ENCODE peak calls at places on chromosomes 16 and 17, in nine cellular contexts. One of them, this sample, is unnamed.

GRCh38 chr16:69035375-69035774 is 70.1 kb upstream of the HAS3 start:
- DNase-seq in ascending aorta: no peak
- DNase-seq in B cell: no peak
- DNase-seq in HuH-7: no peak
- DNase-seq in aorta: no peak
- DNase-seq in IMR-90: no peak
- DNase-seq in brain microvascular endothelial cell: no peak
- DNase-seq in GM04504: no peak
- DNase-seq in spleen: no peak
- DNase-seq in this sample: no peak

GRCh38 chr17:55440391-55440790 is 18.8 kb upstream of the MMD start:
- DNase-seq in ascending aorta: no peak
- DNase-seq in B cell: no peak
- DNase-seq in HuH-7: no peak
- DNase-seq in aorta: no peak
- DNase-seq in IMR-90: no peak
- DNase-seq in brain microvascular endothelial cell: no peak
- DNase-seq in GM04504: no peak
- DNase-seq in spleen: no peak
- DNase-seq in this sample: no peak

GRCh38 chr16:180101-180920 is at the start of gene HBQ1:
- DNase-seq in ascending aorta: no peak
- DNase-seq in B cell: peak
- DNase-seq in HuH-7: peak
- DNase-seq in aorta: no peak
- DNase-seq in IMR-90: no peak
- DNase-seq in brain microvascular endothelial cell: no peak
- DNase-seq in GM04504: no peak
- DNase-seq in spleen: no peak
- DNase-seq in this sample: no peak

GRCh38 chr17:77449908-77450741 is 309.4 kb downstream of the SEC14L1 start:
- DNase-seq in ascending aorta: no peak
- DNase-seq in B cell: no peak
- DNase-seq in HuH-7: peak
- DNase-seq in aorta: no peak
- DNase-seq in IMR-90: peak
- DNase-seq in brain microvascular endothelial cell: peak
- DNase-seq in GM04504: no peak
- DNase-seq in spleen: peak
- DNase-seq in this sample: peak

GRCh38 chr16:15587152-15587825 is 55.7 kb downstream of the MARF1 start:
- DNase-seq in ascending aorta: no peak
- DNase-seq in B cell: no peak
- DNase-seq in HuH-7: no peak
- DNase-seq in aorta: no peak
- DNase-seq in IMR-90: no peak
- DNase-seq in brain microvascular endothelial cell: no peak
- DNase-seq in GM04504: no peak
- DNase-seq in spleen: no peak
- DNase-seq in this sample: no peak

GRCh38 chr16:27801259-27801945 is 251.5 kb downstream of the KATNIP start:
- DNase-seq in ascending aorta: no peak
- DNase-seq in B cell: no peak
- DNase-seq in HuH-7: no peak
- DNase-seq in aorta: no peak
- DNase-seq in IMR-90: no peak
- DNase-seq in brain microvascular endothelial cell: no peak
- DNase-seq in GM04504: no peak
- DNase-seq in spleen: no peak
- DNase-seq in this sample: no peak

GRCh38 chr17:14581181-14581830 is 280.4 kb downstream of the HS3ST3B1 start:
- DNase-seq in ascending aorta: no peak
- DNase-seq in B cell: no peak
- DNase-seq in HuH-7: no peak
- DNase-seq in aorta: no peak
- DNase-seq in IMR-90: no peak
- DNase-seq in brain microvascular endothelial cell: no peak
- DNase-seq in GM04504: no peak
- DNase-seq in spleen: no peak
- DNase-seq in this sample: no peak

GRCh38 chr16:595094-595528 is 5.2 kb downstream of the RAB40C start:
- DNase-seq in ascending aorta: no peak
- DNase-seq in B cell: no peak
- DNase-seq in HuH-7: no peak
- DNase-seq in aorta: no peak
- DNase-seq in IMR-90: no peak
- DNase-seq in brain microvascular endothelial cell: no peak
- DNase-seq in GM04504: no peak
- DNase-seq in spleen: no peak
- DNase-seq in this sample: no peak

GRCh38 chr17:51682115-51682514 is 421.8 kb downstream of the UTP18 start:
- DNase-seq in ascending aorta: no peak
- DNase-seq in B cell: no peak
- DNase-seq in HuH-7: no peak
- DNase-seq in aorta: no peak
- DNase-seq in IMR-90: no peak
- DNase-seq in brain microvascular endothelial cell: no peak
- DNase-seq in GM04504: no peak
- DNase-seq in spleen: no peak
- DNase-seq in this sample: no peak

GRCh38 chr16:20675488-20676267 is 21.8 kb downstream of the ACSM1 start:
- DNase-seq in ascending aorta: no peak
- DNase-seq in B cell: peak
- DNase-seq in HuH-7: no peak
- DNase-seq in aorta: no peak
- DNase-seq in IMR-90: no peak
- DNase-seq in brain microvascular endothelial cell: no peak
- DNase-seq in GM04504: no peak
- DNase-seq in spleen: peak
- DNase-seq in this sample: no peak

GRCh38 chr17:78256705-78257559 is 25.5 kb downstream of the TMEM235 start:
- DNase-seq in ascending aorta: no peak
- DNase-seq in B cell: no peak
- DNase-seq in HuH-7: no peak
- DNase-seq in aorta: no peak
- DNase-seq in IMR-90: no peak
- DNase-seq in brain microvascular endothelial cell: no peak
- DNase-seq in GM04504: no peak
- DNase-seq in spleen: peak
- DNase-seq in this sample: no peak

GRCh38 chr17:34434065-34434464 is 71.0 kb upstream of the CCL1 start:
- DNase-seq in ascending aorta: no peak
- DNase-seq in B cell: no peak
- DNase-seq in HuH-7: no peak
- DNase-seq in aorta: no peak
- DNase-seq in IMR-90: no peak
- DNase-seq in brain microvascular endothelial cell: no peak
- DNase-seq in GM04504: no peak
- DNase-seq in spleen: no peak
- DNase-seq in this sample: peak

GRCh38 chr16:17374668-17375255 is 96.0 kb downstream of the XYLT1 start:
- DNase-seq in ascending aorta: no peak
- DNase-seq in B cell: no peak
- DNase-seq in HuH-7: no peak
- DNase-seq in aorta: no peak
- DNase-seq in IMR-90: no peak
- DNase-seq in brain microvascular endothelial cell: no peak
- DNase-seq in GM04504: no peak
- DNase-seq in spleen: no peak
- DNase-seq in this sample: no peak

GRCh38 chr17:70278846-70279465 is 109.6 kb downstream of the KCNJ2 start:
- DNase-seq in ascending aorta: no peak
- DNase-seq in B cell: no peak
- DNase-seq in HuH-7: no peak
- DNase-seq in aorta: no peak
- DNase-seq in IMR-90: peak
- DNase-seq in brain microvascular endothelial cell: no peak
- DNase-seq in GM04504: no peak
- DNase-seq in spleen: no peak
- DNase-seq in this sample: no peak

GRCh38 chr17:14374268-14374667 is 73.4 kb downstream of the HS3ST3B1 start:
- DNase-seq in ascending aorta: no peak
- DNase-seq in B cell: no peak
- DNase-seq in HuH-7: no peak
- DNase-seq in aorta: no peak
- DNase-seq in IMR-90: no peak
- DNase-seq in brain microvascular endothelial cell: no peak
- DNase-seq in GM04504: no peak
- DNase-seq in spleen: no peak
- DNase-seq in this sample: no peak

GRCh38 chr17:7655541-7655840 is 4.8 kb downstream of the ATP1B2 start:
- DNase-seq in ascending aorta: no peak
- DNase-seq in B cell: peak
- DNase-seq in HuH-7: no peak
- DNase-seq in aorta: no peak
- DNase-seq in IMR-90: no peak
- DNase-seq in brain microvascular endothelial cell: no peak
- DNase-seq in GM04504: no peak
- DNase-seq in spleen: no peak
- DNase-seq in this sample: no peak

GRCh38 chr17:44543213-44543904 is 13.9 kb upstream of the FZD2 start:
- DNase-seq in ascending aorta: no peak
- DNase-seq in B cell: no peak
- DNase-seq in HuH-7: no peak
- DNase-seq in aorta: no peak
- DNase-seq in IMR-90: peak
- DNase-seq in brain microvascular endothelial cell: peak
- DNase-seq in GM04504: peak
- DNase-seq in spleen: no peak
- DNase-seq in this sample: no peak

GRCh38 chr17:19579867-19580565 is 46.4 kb downstream of the SLC47A1 start:
- DNase-seq in ascending aorta: no peak
- DNase-seq in B cell: peak
- DNase-seq in HuH-7: no peak
- DNase-seq in aorta: no peak
- DNase-seq in IMR-90: no peak
- DNase-seq in brain microvascular endothelial cell: no peak
- DNase-seq in GM04504: no peak
- DNase-seq in spleen: peak
- DNase-seq in this sample: no peak

GRCh38 chr17:76547642-76548202 is 7.9 kb downstream of the PRCD start:
- DNase-seq in ascending aorta: no peak
- DNase-seq in B cell: no peak
- DNase-seq in HuH-7: no peak
- DNase-seq in aorta: no peak
- DNase-seq in IMR-90: no peak
- DNase-seq in brain microvascular endothelial cell: no peak
- DNase-seq in GM04504: no peak
- DNase-seq in spleen: no peak
- DNase-seq in this sample: no peak

GRCh38 chr17:30290077-30290476 is 1.7 kb downstream of the BLMH start:
- DNase-seq in ascending aorta: no peak
- DNase-seq in B cell: no peak
- DNase-seq in HuH-7: no peak
- DNase-seq in aorta: no peak
- DNase-seq in IMR-90: no peak
- DNase-seq in brain microvascular endothelial cell: no peak
- DNase-seq in GM04504: no peak
- DNase-seq in spleen: no peak
- DNase-seq in this sample: no peak

GRCh38 chr16:29745853-29746345 is at the start of gene C16orf54:
- DNase-seq in ascending aorta: peak
- DNase-seq in B cell: peak
- DNase-seq in HuH-7: no peak
- DNase-seq in aorta: peak
- DNase-seq in IMR-90: no peak
- DNase-seq in brain microvascular endothelial cell: no peak
- DNase-seq in GM04504: no peak
- DNase-seq in spleen: peak
- DNase-seq in this sample: no peak

GRCh38 chr16:22373662-22374310 is 633 bp downstream of the CDR2 start:
- DNase-seq in ascending aorta: no peak
- DNase-seq in B cell: peak
- DNase-seq in HuH-7: no peak
- DNase-seq in aorta: peak
- DNase-seq in IMR-90: no peak
- DNase-seq in brain microvascular endothelial cell: no peak
- DNase-seq in GM04504: no peak
- DNase-seq in spleen: peak
- DNase-seq in this sample: peak

GRCh38 chr17:22270381-22270780 is 578.1 kb downstream of the KCNJ18 start:
- DNase-seq in ascending aorta: no peak
- DNase-seq in B cell: no peak
- DNase-seq in HuH-7: no peak
- DNase-seq in aorta: no peak
- DNase-seq in IMR-90: no peak
- DNase-seq in brain microvascular endothelial cell: no peak
- DNase-seq in GM04504: no peak
- DNase-seq in spleen: peak
- DNase-seq in this sample: no peak

GRCh38 chr17:70144260-70144846 is 25.0 kb upstream of the KCNJ2 start:
- DNase-seq in ascending aorta: no peak
- DNase-seq in B cell: peak
- DNase-seq in HuH-7: no peak
- DNase-seq in aorta: no peak
- DNase-seq in IMR-90: peak
- DNase-seq in brain microvascular endothelial cell: no peak
- DNase-seq in GM04504: no peak
- DNase-seq in spleen: no peak
- DNase-seq in this sample: peak

GRCh38 chr17:68821860-68822693 is 133.1 kb downstream of the ABCA8 start:
- DNase-seq in ascending aorta: no peak
- DNase-seq in B cell: no peak
- DNase-seq in HuH-7: peak
- DNase-seq in aorta: no peak
- DNase-seq in IMR-90: peak
- DNase-seq in brain microvascular endothelial cell: peak
- DNase-seq in GM04504: peak
- DNase-seq in spleen: no peak
- DNase-seq in this sample: no peak

GRCh38 chr17:28878981-28879380 is 18.6 kb downstream of the FLOT2 start:
- DNase-seq in ascending aorta: no peak
- DNase-seq in B cell: no peak
- DNase-seq in HuH-7: peak
- DNase-seq in aorta: peak
- DNase-seq in IMR-90: peak
- DNase-seq in brain microvascular endothelial cell: peak
- DNase-seq in GM04504: no peak
- DNase-seq in spleen: no peak
- DNase-seq in this sample: peak

This sample was measured in OCI-LY7.